ENCODE peak calls at places on chromosomes 5 and 9, in five cellular contexts. A, I, O, B and J are unnamed samples.

GRCh38 chr5:93384977-93385376 is 196.0 kb downstream of the NR2F1-AS1 start:
- DNase-seq in A (no peak), I (no peak), O (no peak), B (no peak), J (no peak)

GRCh38 chr9:21559402-21560280 is 77.5 kb upstream of the IFNE start:
- DNase-seq in A (peak; percentile 66), I (peak; percentile 65), O (no peak), B (peak; percentile 64), J (peak; percentile 36)

GRCh38 chr9:136539427-136540412 is 6.1 kb downstream of the NOTCH1 start:
- DNase-seq in A (peak; percentile 11), I (peak; percentile 96), O (peak; percentile 94), B (no peak), J (peak; percentile 96)

GRCh38 chr9:94812343-94812742 is 85.8 kb downstream of the AOPEP start:
- DNase-seq in A (peak; percentile 20), I (no peak), O (no peak), B (no peak), J (no peak)

GRCh38 chr9:90894956-90895687 is 93.5 kb downstream of the SYK start:
- DNase-seq in A (peak; percentile 14), I (no peak), O (peak; percentile 47), B (peak; percentile 51), J (no peak)

GRCh38 chr9:107827884-107828283 is 338.3 kb upstream of the KLF4 start:
- DNase-seq in A (no peak), I (no peak), O (no peak), B (no peak), J (no peak)

GRCh38 chr5:437281-437771 is 5.7 kb upstream of the EXOC3 start:
- DNase-seq in A (no peak), I (peak; percentile 56), O (no peak), B (peak; percentile 74), J (no peak)

GRCh38 chr5:113271015-113271414 is 163.8 kb downstream of the TSSK1B start:
- DNase-seq in A (no peak), I (no peak), O (no peak), B (no peak), J (no peak)

GRCh38 chr5:90529939-90530677 is 724 bp upstream of the LYSMD3 start:
- DNase-seq in A (peak; percentile 84), I (peak; percentile 80), O (peak; percentile 82), B (peak; percentile 80), J (peak; percentile 91)

GRCh38 chr5:150778103-150778516 is 447 bp upstream of the SMIM3 start:
- DNase-seq in A (no peak), I (no peak), O (no peak), B (no peak), J (no peak)

GRCh38 chr5:168238422-168238821 is 53.0 kb upstream of the WWC1 start:
- DNase-seq in A (no peak), I (no peak), O (no peak), B (no peak), J (no peak)

GRCh38 chr5:179405426-179406030 is 60.3 kb upstream of the ADAMTS2 start:
- DNase-seq in A (no peak), I (no peak), O (no peak), B (no peak), J (no peak)

GRCh38 chr5:16994576-16994975 is 58.5 kb upstream of the MYO10 start:
- DNase-seq in A (no peak), I (no peak), O (no peak), B (peak; percentile 52), J (no peak)

GRCh38 chr5:72486371-72486770 is 20.8 kb downstream of the ZNF366 start:
- DNase-seq in A (no peak), I (no peak), O (no peak), B (no peak), J (no peak)

GRCh38 chr9:18544456-18544855 is 70.5 kb downstream of the ADAMTSL1 start:
- DNase-seq in A (no peak), I (no peak), O (no peak), B (no peak), J (no peak)

GRCh38 chr9:37555786-37556185 is 20.4 kb downstream of the FBXO10 start:
- DNase-seq in A (peak; percentile 20), I (no peak), O (no peak), B (no peak), J (no peak)

GRCh38 chr5:131328536-131329186 is 64.8 kb downstream of the CDC42SE2 start:
- DNase-seq in A (peak; percentile 65), I (no peak), O (no peak), B (no peak), J (no peak)

GRCh38 chr9:130884111-130884531 is 12.5 kb downstream of the QRFP start:
- DNase-seq in A (no peak), I (no peak), O (no peak), B (no peak), J (no peak)

DNA sequence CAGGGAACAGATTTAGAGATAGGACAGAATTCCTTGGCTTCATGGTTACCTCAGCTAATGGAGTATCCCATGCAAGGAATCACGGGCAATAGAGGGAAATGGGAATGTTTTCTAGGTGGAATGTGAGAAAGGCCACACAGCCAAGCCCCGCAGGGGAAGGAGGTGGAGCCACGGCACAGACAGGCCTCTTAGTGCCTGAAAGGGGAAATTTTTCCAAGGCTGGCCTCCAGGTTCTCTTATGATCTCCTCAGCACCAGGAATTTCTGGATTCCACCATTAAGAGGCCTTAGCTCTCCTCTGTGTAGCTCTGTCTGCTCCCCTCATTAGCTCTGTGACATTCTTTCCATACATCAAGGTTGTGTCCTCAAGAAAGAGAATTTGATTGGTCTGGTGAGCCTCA is 124.7 kb downstream of the GALNT10 start:
- DNase-seq in A (no peak), I (no peak), O (no peak), B (no peak), J (no peak)
- H3K4me1 ChIP-seq in A (no peaks in the 10 kb centered on the region), I (no peaks in the 10 kb centered on the region), O (no peaks in the 10 kb centered on the region), B (no peaks in the 10 kb centered on the region), J (no peaks in the 10 kb centered on the region)

DNA sequence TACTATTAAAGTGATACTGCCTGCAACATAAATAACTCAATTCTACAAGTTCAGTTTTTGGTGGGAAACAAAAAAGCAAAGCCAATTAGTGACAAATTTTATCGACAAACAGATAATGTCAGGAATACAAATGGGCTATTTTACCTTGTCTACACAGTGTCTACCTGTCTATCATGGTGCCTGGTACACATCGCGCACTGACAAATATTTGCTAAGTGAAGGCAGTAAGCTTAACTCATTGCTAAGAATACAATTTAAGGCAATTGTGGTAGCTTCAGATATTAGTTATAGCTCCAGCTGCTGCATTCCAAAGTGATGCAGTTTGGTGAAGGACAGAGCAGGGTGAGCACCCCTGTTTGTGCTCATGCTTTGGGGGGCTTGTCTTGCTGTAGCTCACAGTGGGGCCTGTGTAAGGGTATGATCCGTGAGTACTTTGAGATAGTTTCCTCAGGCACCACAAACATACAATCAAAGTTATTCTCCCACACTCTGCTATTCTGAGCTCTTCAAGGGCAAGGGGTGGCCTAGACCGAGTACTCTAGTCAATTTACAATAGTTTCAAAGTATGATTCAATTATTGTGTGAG is 24.7 kb downstream of the ELL2 start:
- DNase-seq in A (no peak), I (no peak), O (no peak), B (no peak), J (no peak)
- H3K4me1 ChIP-seq in A (peaks cover 3% of the 10 kb centered on the region), I (no peaks in the 10 kb centered on the region), O (no peaks in the 10 kb centered on the region), B (peaks cover 42% of the 10 kb centered on the region), J (no peaks in the 10 kb centered on the region)

GRCh38 chr5:177492841-177493240 is 4.6 kb downstream of the PDLIM7 start:
- DNase-seq in A (no peak), I (no peak), O (no peak), B (no peak), J (no peak)
- H3K4me1 ChIP-seq in A (peaks cover 31% of the 10 kb centered on the region), I (no peaks in the 10 kb centered on the region), O (peaks cover 49% of the 10 kb centered on the region), B (peaks cover 26% of the 10 kb centered on the region), J (peaks cover 15% of the 10 kb centered on the region)

GRCh38 chr5:149408252-149409099 is 29.4 kb upstream of the IL17B start:
- DNase-seq in A (no peak), I (peak; percentile 65), O (no peak), B (no peak), J (no peak)

GRCh38 chr5:149405550-149406202 is 26.6 kb upstream of the IL17B start:
- DNase-seq in A (no peak), I (peak; percentile 76), O (no peak), B (no peak), J (no peak)

GRCh38 chr5:149406203-149406978 is 27.3 kb upstream of the IL17B start:
- DNase-seq in A (peak; percentile 94), I (peak; percentile 99), O (no peak), B (no peak), J (no peak)

GRCh38 chr5:149407331-149408251 is 28.5 kb upstream of the IL17B start:
- DNase-seq in A (no peak), I (peak; percentile 78), O (no peak), B (no peak), J (no peak)

DNA sequence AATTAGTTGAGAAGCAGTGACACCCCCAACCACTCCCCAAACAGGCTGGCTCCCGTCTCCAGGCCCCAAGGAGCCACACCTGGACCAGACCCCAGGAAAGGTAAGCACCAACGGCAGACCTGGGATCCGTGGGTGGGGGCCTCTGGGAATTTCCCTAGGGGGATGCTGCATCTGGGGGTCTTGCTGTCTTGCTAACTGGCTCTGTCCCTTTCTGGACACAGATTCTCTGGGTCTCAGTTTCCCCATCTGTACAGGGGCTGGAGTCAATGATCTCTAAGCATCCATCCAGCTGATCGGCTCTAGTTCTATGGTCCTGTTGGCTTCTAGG is 27.9 kb upstream of the IL17B start:
- DNase-seq in A (no peak), I (no peak), O (no peak), B (no peak), J (no peak)
- H3K4me1 ChIP-seq in A (peaks cover 39% of the 10 kb centered on the region), I (no peaks in the 10 kb centered on the region), O (no peaks in the 10 kb centered on the region), B (peaks cover 59% of the 10 kb centered on the region), J (no peaks in the 10 kb centered on the region)

DNA sequence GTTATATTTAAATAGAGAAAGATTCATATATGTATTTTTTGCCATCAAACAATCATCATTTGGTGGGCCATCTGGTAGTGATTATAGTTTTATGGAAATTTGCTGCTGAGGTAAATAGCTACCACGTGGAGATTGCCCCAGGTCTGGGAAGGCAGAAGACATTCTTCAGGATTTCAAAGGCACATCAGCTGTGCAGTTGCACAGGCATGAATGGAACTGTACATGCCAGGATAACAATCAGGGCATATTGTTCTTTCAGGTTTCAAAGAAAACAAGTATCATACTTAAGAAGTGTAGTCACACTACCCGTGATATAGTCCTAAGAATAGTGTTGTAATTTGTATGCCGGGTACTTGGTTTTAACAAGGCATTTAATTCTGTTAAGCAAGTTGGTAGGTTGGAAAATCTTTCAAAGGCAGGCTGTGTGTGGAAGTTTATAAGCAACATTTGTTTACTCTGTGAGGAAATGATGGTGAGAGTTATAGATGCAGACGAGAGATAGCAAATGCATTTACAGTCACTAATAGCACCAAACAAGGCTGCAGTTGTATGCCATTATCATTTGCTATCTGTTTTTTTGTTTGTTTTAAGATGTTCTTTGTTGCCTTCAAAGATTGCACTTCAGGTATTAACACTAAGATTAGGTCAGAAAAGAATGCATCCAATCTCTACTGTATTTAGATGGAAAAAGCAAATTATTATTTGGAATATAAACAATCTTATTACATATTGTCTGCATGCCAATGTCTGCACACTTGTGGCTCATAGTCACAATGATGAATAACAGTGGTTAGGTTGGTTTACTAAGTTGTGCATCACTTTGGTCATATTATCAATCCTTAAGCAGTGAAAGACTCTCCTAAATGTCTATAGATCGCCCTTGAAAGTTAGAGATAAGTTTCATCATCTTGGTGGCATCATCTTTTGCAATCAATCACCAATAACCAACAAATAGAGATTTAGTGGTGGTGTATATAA is 55.3 kb downstream of the RPS23 start:
- DNase-seq in A (no peak), I (no peak), O (no peak), B (no peak), J (no peak)
- H3K4me1 ChIP-seq in A (peaks cover 6% of the 10 kb centered on the region), I (no peaks in the 10 kb centered on the region), O (no peaks in the 10 kb centered on the region), B (no peaks in the 10 kb centered on the region), J (no peaks in the 10 kb centered on the region)

GRCh38 chr5:156913719-156914370 is 49.2 kb downstream of the TIMD4 start:
- DNase-seq in A (no peak), I (no peak), O (peak; percentile 92), B (no peak), J (peak; percentile 42)
- H3K4me1 ChIP-seq in A (no peaks in the 10 kb centered on the region), I (no peaks in the 10 kb centered on the region), O (peaks cover 95% of the 10 kb centered on the region), B (peaks cover 8% of the 10 kb centered on the region), J (peaks cover 22% of the 10 kb centered on the region)

GRCh38 chr9:120611690-120612068 is 31.7 kb upstream of the CDK5RAP2 start:
- DNase-seq in A (no peak), I (no peak), O (no peak), B (no peak), J (no peak)
- H3K4me1 ChIP-seq in A (no peaks in the 10 kb centered on the region), I (no peaks in the 10 kb centered on the region), O (no peaks in the 10 kb centered on the region), B (no peaks in the 10 kb centered on the region), J (no peaks in the 10 kb centered on the region)